ENCODE peak calls at places on chromosomes 2 and 18, in four cellular contexts. O is A549; B is activated CD4-positive, alpha-beta T cell treated with anti-CD3 and anti-CD28 coated beads for 48 hours; K is activated naive CD4-positive, alpha-beta T cell treated with anti-CD3 and anti-CD28 coated beads, Interleukin-2, amount 10 ng/mL, durations not matched to agents 7 days and 5 days. L is an unnamed sample.

GRCh38 chr2:98730053-98730850 is 680 bp downstream of the MGAT4A start:
- DNase-seq in K (peak), B (peak), O (no peak), L (no peak)

GRCh38 chr18:41326311-41326710 is 628.7 kb upstream of the PIK3C3 start:
- DNase-seq in O (no peak), B (no peak), K (no peak), L (no peak)

GRCh38 chr2:216370961-216371633 is 1.2 kb downstream of the MARCHF4 start:
- DNase-seq in K (no peak), O (no peak), B (no peak), L (no peak)

GRCh38 chr2:70901235-70902066 is 34.2 kb upstream of the ATP6V1B1 start:
- DNase-seq in K (no peak), B (no peak), O (no peak), L (no peak)

GRCh38 chr2:127570282-127571250 is 35.1 kb downstream of the MYO7B start:
- DNase-seq in B (no peak), K (no peak), O (no peak), L (peak)

GRCh38 chr2:222982010-222982908 is 69.7 kb upstream of the KCNE4 start:
- DNase-seq in K (no peak), O (no peak), B (no peak), L (no peak)

GRCh38 chr2:31269087-31269486 is 35.1 kb downstream of the EHD3 start:
- DNase-seq in O (no peak), B (no peak), K (no peak), L (no peak)

GRCh38 chr2:217520361-217521010 is 482.3 kb downstream of the TNS1 start:
- DNase-seq in O (no peak), B (no peak), K (no peak), L (no peak)

GRCh38 chr18:54718436-54718773 is 109.9 kb upstream of the RAB27B start:
- DNase-seq in B (no peak), O (no peak), K (no peak), L (no peak)

GRCh38 chr2:76985387-76986136 is 536.6 kb downstream of the LRRTM4 start:
- DNase-seq in O (no peak), K (no peak), B (no peak), L (no peak)

GRCh38 chr2:216589779-216590178 is 43.4 kb upstream of the IGFBP2 start:
- DNase-seq in B (no peak), O (no peak), K (no peak), L (no peak)

GRCh38 chr2:100742884-100743283 is 77.1 kb upstream of the NPAS2 start:
- DNase-seq in B (no peak), K (no peak), O (no peak), L (no peak)

GRCh38 chr18:8797206-8797605 is 91.8 kb downstream of the MTCL1 start:
- DNase-seq in O (no peak), B (no peak), K (no peak), L (no peak)

GRCh38 chr2:11175293-11175795 is 20.1 kb downstream of the SLC66A3 start:
- DNase-seq in K (no peak), O (no peak), B (no peak), L (no peak)

GRCh38 chr2:211568439-211568838 is 970.2 kb downstream of the ERBB4 start:
- DNase-seq in B (no peak), O (no peak), K (no peak), L (no peak)